ENCODE peak calls at places on chromosomes 5 and 9, in nine cellular contexts. U is activated CD8-positive, alpha-beta memory T cell treated with anti-CD3 and anti-CD28 coated beads, Interleukin-2, amount 50 U/mL, for 4 hours; G is memory B cell; R is GM12865; F is endothelial cell; V is heart right ventricle; D is stimulated activated CD4-positive, alpha-beta T cell treated with anti-CD3 and anti-CD28 coated beads, Interleukin-2, amount 100 ng/mL, for 48 hours; O is hepatic stellate cell; E is choroid plexus epithelial cell. T is an unnamed sample.

GRCh38 chr5:124843596-124843899 is 97.1 kb upstream of the ZNF608 start:
- DNase-seq in O (no peak), F (no peak), E (peak), G (no peak), U (no peak), V (no peak), R (no peak), D (no peak), T (no peak)

GRCh38 chr9:114207034-114207815 is 51.9 kb downstream of the COL27A1 start:
- DNase-seq in R (no peak), V (peak), O (peak), U (no peak), D (no peak), G (no peak), F (no peak), E (no peak), T (no peak)

GRCh38 chr9:3824062-3824461 is 298.3 kb upstream of the RFX3 start:
- DNase-seq in R (no peak), D (no peak), V (no peak), O (no peak), E (no peak), G (no peak), F (no peak), U (no peak), T (no peak)

GRCh38 chr5:8843766-8844165 is 702.1 kb downstream of the SEMA5A start:
- DNase-seq in E (peak), F (no peak), O (no peak), D (no peak), R (no peak), G (no peak), U (no peak), V (no peak), T (no peak)

GRCh38 chr5:110865400-110866094 is 126.7 kb downstream of the SLC25A46 start:
- DNase-seq in U (no peak), G (no peak), O (peak), E (peak), D (no peak), V (no peak), R (peak), F (peak), T (no peak)

GRCh38 chr5:57491369-57491965 is 8.9 kb upstream of the ACTBL2 start:
- DNase-seq in E (no peak), O (no peak), U (no peak), D (no peak), R (no peak), V (no peak), F (no peak), G (no peak), T (no peak)

GRCh38 chr5:112848116-112848811 is 12.8 kb upstream of the SRP19 start:
- DNase-seq in D (no peak), U (no peak), V (peak), E (peak), F (no peak), G (peak), O (peak), R (peak), T (no peak)

GRCh38 chr5:60649288-60649917 is 50.6 kb downstream of the DEPDC1B start:
- DNase-seq in U (no peak), O (peak), R (peak), D (no peak), V (no peak), G (no peak), F (no peak), E (peak), T (no peak)

GRCh38 chr5:64742821-64743220 is 25.7 kb downstream of the SREK1IP1 start:
- DNase-seq in U (no peak), O (no peak), D (no peak), G (no peak), F (no peak), V (no peak), R (no peak), E (no peak), T (no peak)

GRCh38 chr9:72873456-72873855 is 79.4 kb downstream of the ALDH1A1 start:
- DNase-seq in V (no peak), R (no peak), F (no peak), E (no peak), U (no peak), O (no peak), G (no peak), D (no peak), T (no peak)

GRCh38 chr5:171528865-171529264 is 109.4 kb downstream of the FGF18 start:
- DNase-seq in O (no peak), G (no peak), F (no peak), D (no peak), U (no peak), R (no peak), E (no peak), V (no peak), T (no peak)

GRCh38 chr5:59758566-59758965 is 135.0 kb downstream of the PDE4D start:
- DNase-seq in R (no peak), G (no peak), O (no peak), F (no peak), V (no peak), E (no peak), U (no peak), D (no peak), T (no peak)

GRCh38 chr9:106828082-106828481 is 34.9 kb upstream of the ZNF462 start:
- DNase-seq in O (no peak), R (no peak), G (no peak), V (no peak), D (no peak), F (no peak), E (no peak), U (no peak), T (no peak)

GRCh38 chr9:14383815-14384214 is 69.9 kb upstream of the NFIB start:
- DNase-seq in U (no peak), F (no peak), E (no peak), G (no peak), V (no peak), R (no peak), D (no peak), O (no peak), T (no peak)

GRCh38 chr9:89078860-89079259 is 87.6 kb downstream of the S1PR3 start:
- DNase-seq in E (peak), R (no peak), G (no peak), U (no peak), D (no peak), V (no peak), F (no peak), O (no peak), T (no peak)

GRCh38 chr5:161547573-161548471 is 1.3 kb upstream of the GABRB2 start:
- DNase-seq in D (no peak), F (peak), R (peak), G (no peak), U (no peak), O (no peak), V (no peak), E (no peak), T (no peak)

GRCh38 chr5:102764381-102765005 is 9.4 kb downstream of the PAM start:
- DNase-seq in U (no peak), O (no peak), V (no peak), E (no peak), G (no peak), F (no peak), D (no peak), R (no peak), T (no peak)

GRCh38 chr5:143036146-143036927 is 266.2 kb downstream of the ARHGAP26 start:
- DNase-seq in R (peak), V (no peak), O (no peak), F (no peak), D (no peak), G (no peak), E (no peak), U (no peak), T (no peak)

GRCh38 chr5:32538031-32538547 is 47.3 kb upstream of the SUB1 start:
- DNase-seq in O (no peak), D (peak), U (peak), E (no peak), G (peak), V (no peak), R (peak), F (no peak), T (no peak)

GRCh38 chr5:19319252-19319651 is 668.7 kb downstream of the CDH18 start:
- DNase-seq in D (no peak), R (no peak), O (no peak), U (no peak), V (no peak), G (no peak), E (no peak), F (no peak), T (no peak)

GRCh38 chr9:123637596-123637939 is 281.6 kb downstream of the CRB2 start:
- DNase-seq in D (no peak), V (no peak), R (no peak), O (peak), U (no peak), F (no peak), E (peak), G (no peak), T (no peak)

GRCh38 chr5:78560000-78560399 is 88.6 kb downstream of the LHFPL2 start:
- DNase-seq in E (no peak), V (no peak), F (no peak), O (no peak), U (no peak), G (no peak), R (no peak), D (no peak), T (no peak)

GRCh38 chr5:170448221-170448620 is 55.6 kb upstream of the KCNIP1 start:
- DNase-seq in U (no peak), R (no peak), O (no peak), E (no peak), F (no peak), D (no peak), V (no peak), G (no peak), T (no peak)

T was measured in ovary.